ENCODE peak calls at places on chromosomes 12 and 14, in nine cellular contexts. One of them, this sample, is unnamed.
A peak's percentile ranks its signal among the peaks of the same experiment; 100 is the strongest.

GRCh38 chr12:94841171-94841570 is 162.3 kb downstream of the NDUFA12 start:
- DNase-seq in effector memory CD4-positive, alpha-beta T cell: no peak
- DNase-seq in astrocyte: no peak
- DNase-seq in Peyer's patch: no peak
- DNase-seq in NT2/D1: no peak
- DNase-seq in HCT116: no peak
- DNase-seq in lower lobe of right lung: no peak
- DNase-seq in cardiac muscle cell: peak; percentile 6
- DNase-seq in left lung: no peak
- DNase-seq in this sample: no peak

GRCh38 chr12:116196752-116197718 is 80.5 kb downstream of the MED13L start:
- DNase-seq in lower lobe of right lung: no peak
- DNase-seq in HCT116: no peak
- DNase-seq in NT2/D1: no peak
- DNase-seq in effector memory CD4-positive, alpha-beta T cell: no peak
- DNase-seq in Peyer's patch: no peak
- DNase-seq in astrocyte: no peak
- DNase-seq in cardiac muscle cell: peak; percentile 62
- DNase-seq in left lung: no peak
- DNase-seq in this sample: no peak

GRCh38 chr14:105883066-105884005 is 357.0 kb downstream of the TMEM121 start:
- DNase-seq in Peyer's patch: peak; percentile 32
- DNase-seq in HCT116: no peak
- DNase-seq in left lung: peak; percentile 22
- DNase-seq in lower lobe of right lung: peak; percentile 28
- DNase-seq in cardiac muscle cell: no peak
- DNase-seq in astrocyte: no peak
- DNase-seq in effector memory CD4-positive, alpha-beta T cell: no peak
- DNase-seq in NT2/D1: no peak
- DNase-seq in this sample: no peak

GRCh38 chr14:81153187-81153586 is 67.6 kb downstream of the GTF2A1 start:
- DNase-seq in astrocyte: no peak
- DNase-seq in HCT116: no peak
- DNase-seq in NT2/D1: no peak
- DNase-seq in lower lobe of right lung: no peak
- DNase-seq in effector memory CD4-positive, alpha-beta T cell: no peak
- DNase-seq in cardiac muscle cell: no peak
- DNase-seq in left lung: no peak
- DNase-seq in Peyer's patch: no peak
- DNase-seq in this sample: no peak

GRCh38 chr14:102917056-102917385 is 5.4 kb upstream of the AMN start:
- DNase-seq in HCT116: no peak
- DNase-seq in NT2/D1: no peak
- DNase-seq in Peyer's patch: no peak
- DNase-seq in effector memory CD4-positive, alpha-beta T cell: no peak
- DNase-seq in cardiac muscle cell: no peak
- DNase-seq in lower lobe of right lung: peak; percentile 44
- DNase-seq in astrocyte: no peak
- DNase-seq in left lung: no peak
- DNase-seq in this sample: no peak

GRCh38 chr14:103925316-103925715 is 2.9 kb upstream of the TDRD9 start:
- DNase-seq in Peyer's patch: no peak
- DNase-seq in cardiac muscle cell: no peak
- DNase-seq in lower lobe of right lung: no peak
- DNase-seq in effector memory CD4-positive, alpha-beta T cell: no peak
- DNase-seq in left lung: no peak
- DNase-seq in HCT116: no peak
- DNase-seq in NT2/D1: no peak
- DNase-seq in astrocyte: no peak
- DNase-seq in this sample: no peak

GRCh38 chr12:41919526-41920305 is 225.0 kb downstream of the GXYLT1 start:
- DNase-seq in left lung: no peak
- DNase-seq in astrocyte: no peak
- DNase-seq in effector memory CD4-positive, alpha-beta T cell: no peak
- DNase-seq in lower lobe of right lung: no peak
- DNase-seq in HCT116: no peak
- DNase-seq in NT2/D1: no peak
- DNase-seq in cardiac muscle cell: no peak
- DNase-seq in Peyer's patch: no peak
- DNase-seq in this sample: peak; percentile 98

GRCh38 chr14:59679872-59680271 is 103.3 kb upstream of the CCDC175 start:
- DNase-seq in effector memory CD4-positive, alpha-beta T cell: no peak
- DNase-seq in astrocyte: no peak
- DNase-seq in left lung: no peak
- DNase-seq in lower lobe of right lung: no peak
- DNase-seq in Peyer's patch: no peak
- DNase-seq in NT2/D1: no peak
- DNase-seq in HCT116: no peak
- DNase-seq in cardiac muscle cell: no peak
- DNase-seq in this sample: no peak

GRCh38 chr14:55038708-55039107 is 11.7 kb downstream of the SOCS4 start:
- DNase-seq in lower lobe of right lung: no peak
- DNase-seq in HCT116: no peak
- DNase-seq in astrocyte: no peak
- DNase-seq in cardiac muscle cell: no peak
- DNase-seq in effector memory CD4-positive, alpha-beta T cell: no peak
- DNase-seq in left lung: no peak
- DNase-seq in NT2/D1: no peak
- DNase-seq in Peyer's patch: no peak
- DNase-seq in this sample: no peak

GRCh38 chr12:106861984-106862894 is 87.8 kb downstream of the RIC8B start:
- DNase-seq in left lung: no peak
- DNase-seq in effector memory CD4-positive, alpha-beta T cell: no peak
- DNase-seq in HCT116: no peak
- DNase-seq in cardiac muscle cell: peak; percentile 68
- DNase-seq in astrocyte: peak; percentile 67
- DNase-seq in Peyer's patch: no peak
- DNase-seq in lower lobe of right lung: no peak
- DNase-seq in NT2/D1: no peak
- DNase-seq in this sample: no peak

GRCh38 chr14:36690301-36691020 is 28.8 kb downstream of the PAX9 start:
- DNase-seq in astrocyte: no peak
- DNase-seq in cardiac muscle cell: no peak
- DNase-seq in NT2/D1: no peak
- DNase-seq in effector memory CD4-positive, alpha-beta T cell: no peak
- DNase-seq in lower lobe of right lung: no peak
- DNase-seq in left lung: no peak
- DNase-seq in HCT116: no peak
- DNase-seq in Peyer's patch: no peak
- DNase-seq in this sample: no peak

GRCh38 chr14:32546246-32546645 is 217.1 kb downstream of the AKAP6 start:
- DNase-seq in left lung: no peak
- DNase-seq in Peyer's patch: no peak
- DNase-seq in effector memory CD4-positive, alpha-beta T cell: no peak
- DNase-seq in HCT116: no peak
- DNase-seq in astrocyte: no peak
- DNase-seq in cardiac muscle cell: no peak
- DNase-seq in lower lobe of right lung: no peak
- DNase-seq in NT2/D1: no peak
- DNase-seq in this sample: no peak

GRCh38 chr12:93740721-93741120 is 63.5 kb downstream of the CRADD start:
- DNase-seq in left lung: no peak
- DNase-seq in NT2/D1: no peak
- DNase-seq in cardiac muscle cell: no peak
- DNase-seq in HCT116: no peak
- DNase-seq in Peyer's patch: no peak
- DNase-seq in effector memory CD4-positive, alpha-beta T cell: no peak
- DNase-seq in astrocyte: no peak
- DNase-seq in lower lobe of right lung: no peak
- DNase-seq in this sample: no peak

DNA sequence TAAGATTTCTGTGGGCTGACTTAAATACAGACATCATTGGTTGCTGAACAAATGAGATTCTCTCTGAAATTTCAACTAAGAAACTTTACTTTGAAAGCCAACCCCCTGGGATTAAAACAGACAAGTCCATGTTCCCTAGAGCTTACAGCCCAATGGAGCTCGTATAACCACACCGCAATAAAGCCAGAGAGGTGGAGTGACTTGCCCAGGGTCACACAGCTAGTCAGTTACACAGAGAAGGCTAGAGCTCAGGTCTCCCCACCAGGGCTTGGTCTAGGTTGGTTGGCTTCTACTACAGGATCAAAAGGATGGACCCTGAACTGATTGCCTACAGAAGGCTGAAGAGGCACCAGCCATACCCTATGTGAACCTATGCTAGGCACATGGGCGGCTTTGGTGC is 8.9 kb upstream of the LTBP2 start:
- DNase-seq in cardiac muscle cell: no peak
- DNase-seq in HCT116: no peak
- DNase-seq in Peyer's patch: peak; percentile 4
- DNase-seq in effector memory CD4-positive, alpha-beta T cell: no peak
- DNase-seq in lower lobe of right lung: no peak
- DNase-seq in astrocyte: no peak
- DNase-seq in left lung: no peak
- DNase-seq in NT2/D1: no peak
- DNase-seq in this sample: no peak
- H3K4me1 ChIP-seq in cardiac muscle cell: peaks cover 8% of the 10 kb centered on the region
- H3K4me1 ChIP-seq in HCT116: peaks cover 64% of the 10 kb centered on the region
- H3K4me1 ChIP-seq in Peyer's patch: no peaks in the 10 kb centered on the region
- H3K4me1 ChIP-seq in effector memory CD4-positive, alpha-beta T cell: peaks cover 20% of the 10 kb centered on the region
- H3K4me1 ChIP-seq in lower lobe of right lung: peaks cover 58% of the 10 kb centered on the region
- H3K4me1 ChIP-seq in astrocyte: peaks cover 53% of the 10 kb centered on the region
- H3K4me1 ChIP-seq in left lung: peaks cover 58% of the 10 kb centered on the region
- H3K4me1 ChIP-seq in NT2/D1: peaks cover 10% of the 10 kb centered on the region
- H3K4me1 ChIP-seq in this sample: no peaks in the 10 kb centered on the region

DNA sequence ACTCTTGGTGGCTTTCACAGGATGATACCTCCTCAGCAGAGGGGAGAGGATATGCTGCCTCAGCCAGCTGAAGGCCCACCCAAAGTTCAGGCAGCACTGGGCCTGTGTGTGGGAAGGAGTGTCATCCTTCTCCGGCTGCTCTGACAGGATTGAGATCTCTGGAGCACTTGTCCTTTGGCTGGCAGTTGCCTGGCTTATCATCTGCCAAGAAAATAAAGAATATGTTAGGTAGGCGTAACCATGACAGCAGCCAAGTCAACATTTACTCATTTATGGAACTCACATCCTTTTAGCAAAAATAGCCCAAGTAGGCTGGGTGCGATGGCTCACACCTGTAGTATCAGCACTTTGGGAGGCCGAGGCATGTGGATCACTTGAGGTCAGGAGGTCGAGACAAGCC is 68.5 kb downstream of the PPFIBP1 start:
- DNase-seq in cardiac muscle cell: peak; percentile 72
- DNase-seq in HCT116: no peak
- DNase-seq in NT2/D1: no peak
- DNase-seq in astrocyte: peak; percentile 87
- DNase-seq in lower lobe of right lung: no peak
- DNase-seq in Peyer's patch: no peak
- DNase-seq in left lung: peak; percentile 36
- DNase-seq in effector memory CD4-positive, alpha-beta T cell: no peak
- DNase-seq in this sample: no peak
- H3K4me1 ChIP-seq in cardiac muscle cell: no peaks in the 10 kb centered on the region
- H3K4me1 ChIP-seq in HCT116: peaks cover 9% of the 10 kb centered on the region
- H3K4me1 ChIP-seq in NT2/D1: no peaks in the 10 kb centered on the region
- H3K4me1 ChIP-seq in astrocyte: peaks cover 23% of the 10 kb centered on the region
- H3K4me1 ChIP-seq in lower lobe of right lung: peaks cover 15% of the 10 kb centered on the region
- H3K4me1 ChIP-seq in Peyer's patch: no peaks in the 10 kb centered on the region
- H3K4me1 ChIP-seq in left lung: peaks cover 14% of the 10 kb centered on the region
- H3K4me1 ChIP-seq in effector memory CD4-positive, alpha-beta T cell: no peaks in the 10 kb centered on the region
- H3K4me1 ChIP-seq in this sample: peaks cover 16% of the 10 kb centered on the region

GRCh38 chr14:68396411-68396930 is 396.4 kb downstream of the ZFP36L1 start:
- DNase-seq in lower lobe of right lung: no peak
- DNase-seq in HCT116: no peak
- DNase-seq in Peyer's patch: no peak
- DNase-seq in effector memory CD4-positive, alpha-beta T cell: no peak
- DNase-seq in cardiac muscle cell: no peak
- DNase-seq in left lung: no peak
- DNase-seq in NT2/D1: no peak
- DNase-seq in astrocyte: peak; percentile 64
- DNase-seq in this sample: no peak
- H3K4me1 ChIP-seq in lower lobe of right lung: peaks cover 82% of the 10 kb centered on the region
- H3K4me1 ChIP-seq in HCT116: peaks cover 4% of the 10 kb centered on the region
- H3K4me1 ChIP-seq in Peyer's patch: no peaks in the 10 kb centered on the region
- H3K4me1 ChIP-seq in effector memory CD4-positive, alpha-beta T cell: no peaks in the 10 kb centered on the region
- H3K4me1 ChIP-seq in cardiac muscle cell: peaks cover 86% of the 10 kb centered on the region
- H3K4me1 ChIP-seq in left lung: peaks cover 89% of the 10 kb centered on the region
- H3K4me1 ChIP-seq in NT2/D1: peaks cover 4% of the 10 kb centered on the region
- H3K4me1 ChIP-seq in astrocyte: peaks cover 45% of the 10 kb centered on the region
- H3K4me1 ChIP-seq in this sample: no peaks in the 10 kb centered on the region

GRCh38 chr12:132786192-132786591 is 24.6 kb upstream of the ANKLE2 start:
- DNase-seq in cardiac muscle cell: no peak
- DNase-seq in Peyer's patch: no peak
- DNase-seq in NT2/D1: no peak
- DNase-seq in HCT116: no peak
- DNase-seq in effector memory CD4-positive, alpha-beta T cell: no peak
- DNase-seq in left lung: no peak
- DNase-seq in astrocyte: no peak
- DNase-seq in lower lobe of right lung: no peak
- DNase-seq in this sample: no peak
- H3K4me1 ChIP-seq in cardiac muscle cell: no peaks in the 10 kb centered on the region
- H3K4me1 ChIP-seq in Peyer's patch: no peaks in the 10 kb centered on the region
- H3K4me1 ChIP-seq in NT2/D1: peaks cover 2% of the 10 kb centered on the region
- H3K4me1 ChIP-seq in HCT116: no peaks in the 10 kb centered on the region
- H3K4me1 ChIP-seq in effector memory CD4-positive, alpha-beta T cell: no peaks in the 10 kb centered on the region
- H3K4me1 ChIP-seq in left lung: no peaks in the 10 kb centered on the region
- H3K4me1 ChIP-seq in astrocyte: no peaks in the 10 kb centered on the region
- H3K4me1 ChIP-seq in lower lobe of right lung: no peaks in the 10 kb centered on the region
- H3K4me1 ChIP-seq in this sample: no peaks in the 10 kb centered on the region

DNA sequence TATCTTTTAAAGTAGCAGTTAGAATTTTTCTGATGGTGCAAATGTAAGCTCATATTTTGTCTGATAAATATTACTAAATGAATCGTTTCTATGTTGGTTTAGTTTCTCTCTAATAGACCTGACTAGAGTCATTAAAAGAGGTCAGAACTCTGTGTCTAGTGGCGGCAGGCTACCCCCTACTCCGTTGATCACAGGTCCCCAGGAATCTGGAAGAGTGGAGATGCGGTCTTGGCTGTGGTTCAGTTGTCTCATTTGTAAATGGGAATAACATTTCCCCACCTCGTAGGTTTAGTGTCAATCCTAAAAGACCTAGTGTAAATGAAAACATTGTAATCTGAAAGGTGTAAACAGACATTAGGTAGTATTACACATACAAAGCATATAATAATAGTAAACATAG is 4.7 kb upstream of the FOXJ2 start:
- DNase-seq in Peyer's patch: no peak
- DNase-seq in lower lobe of right lung: no peak
- DNase-seq in effector memory CD4-positive, alpha-beta T cell: no peak
- DNase-seq in NT2/D1: no peak
- DNase-seq in cardiac muscle cell: no peak
- DNase-seq in HCT116: no peak
- DNase-seq in left lung: no peak
- DNase-seq in astrocyte: no peak
- DNase-seq in this sample: no peak
- H3K4me1 ChIP-seq in Peyer's patch: no peaks in the 10 kb centered on the region
- H3K4me1 ChIP-seq in lower lobe of right lung: peaks cover 9% of the 10 kb centered on the region
- H3K4me1 ChIP-seq in effector memory CD4-positive, alpha-beta T cell: peaks cover 9% of the 10 kb centered on the region
- H3K4me1 ChIP-seq in NT2/D1: no peaks in the 10 kb centered on the region
- H3K4me1 ChIP-seq in cardiac muscle cell: no peaks in the 10 kb centered on the region
- H3K4me1 ChIP-seq in HCT116: peaks cover 31% of the 10 kb centered on the region
- H3K4me1 ChIP-seq in left lung: peaks cover 11% of the 10 kb centered on the region
- H3K4me1 ChIP-seq in astrocyte: peaks cover 8% of the 10 kb centered on the region
- H3K4me1 ChIP-seq in this sample: peaks cover 5% of the 10 kb centered on the region

This sample was measured in HAP-1.